ENCODE peak calls at places on chromosomes 2 and 18, in four cellular contexts. H is H1, E is A549, J is uterus. G is an unnamed sample.

GRCh38 chr2:1824202-1824905 is 80.0 kb upstream of the PXDN start:
- DNase-seq in H (no peak), J (peak; percentile 40), E (no peak), G (no peak)

GRCh38 chr18:31992836-31993575 is 25.6 kb upstream of the RNF125 start:
- DNase-seq in E (no peak), H (peak; percentile 15), J (no peak), G (no peak)

GRCh38 chr2:239496700-239497099 is 95.9 kb upstream of the HDAC4 start:
- DNase-seq in E (no peak), J (no peak), H (no peak), G (no peak)

GRCh38 chr2:26076001-26076587 is 42.2 kb downstream of the RAB10 start:
- DNase-seq in H (no peak), E (no peak), J (no peak), G (no peak)

GRCh38 chr2:167462379-167462778 is 574.1 kb downstream of the XIRP2 start:
- DNase-seq in J (no peak), E (no peak), H (no peak), G (no peak)

GRCh38 chr2:116737951-116738350 is 1076.5 kb upstream of the DDX18 start:
- DNase-seq in H (no peak), E (no peak), J (no peak), G (no peak)

GRCh38 chr18:27184115-27185024 is 738 bp downstream of the CHST9 start:
- DNase-seq in J (no peak), E (no peak), H (no peak), G (no peak)

GRCh38 chr2:101690547-101691182 is 6.8 kb upstream of the MAP4K4 start:
- DNase-seq in J (no peak), H (no peak), E (no peak), G (no peak)

GRCh38 chr2:49360051-49360767 is 205.9 kb upstream of the FSHR start:
- DNase-seq in E (no peak), J (no peak), H (no peak), G (no peak)

GRCh38 chr2:162006326-162006725 is 67.7 kb downstream of the DPP4 start:
- DNase-seq in E (no peak), J (no peak), H (no peak), G (no peak)

GRCh38 chr18:75265255-75265654 is 54.7 kb downstream of the TSHZ1 start:
- DNase-seq in H (no peak), E (no peak), J (no peak), G (no peak)

GRCh38 chr2:45275235-45275805 is 266.1 kb upstream of the SIX2 start:
- DNase-seq in J (no peak), H (no peak), E (no peak), G (no peak)

DNA sequence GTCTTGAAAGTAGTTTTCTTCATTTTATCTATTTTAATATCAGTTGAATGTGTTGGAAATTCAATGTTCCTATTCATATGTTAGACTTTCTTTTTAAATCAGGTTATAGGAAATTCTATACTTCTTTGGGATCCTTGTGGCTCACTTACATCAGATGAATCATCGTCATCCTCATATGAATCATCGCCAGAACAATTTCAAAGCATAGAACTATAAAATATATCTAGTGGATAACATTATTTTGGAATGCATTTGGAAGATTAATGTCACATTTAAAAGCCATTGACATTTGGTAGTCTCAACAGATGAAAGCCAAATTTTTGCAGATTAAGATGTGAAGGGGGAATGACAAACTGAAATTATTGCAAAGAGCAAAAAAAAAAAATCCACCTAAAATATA is 94.1 kb downstream of the FAM161A start:
- DNase-seq in J (no peak), E (peak; percentile 39), H (no peak), G (no peak)
- TF ChIP-seq POLR2A in J (no peak), E (no peak), H (no peak), G (no peak)

DNA sequence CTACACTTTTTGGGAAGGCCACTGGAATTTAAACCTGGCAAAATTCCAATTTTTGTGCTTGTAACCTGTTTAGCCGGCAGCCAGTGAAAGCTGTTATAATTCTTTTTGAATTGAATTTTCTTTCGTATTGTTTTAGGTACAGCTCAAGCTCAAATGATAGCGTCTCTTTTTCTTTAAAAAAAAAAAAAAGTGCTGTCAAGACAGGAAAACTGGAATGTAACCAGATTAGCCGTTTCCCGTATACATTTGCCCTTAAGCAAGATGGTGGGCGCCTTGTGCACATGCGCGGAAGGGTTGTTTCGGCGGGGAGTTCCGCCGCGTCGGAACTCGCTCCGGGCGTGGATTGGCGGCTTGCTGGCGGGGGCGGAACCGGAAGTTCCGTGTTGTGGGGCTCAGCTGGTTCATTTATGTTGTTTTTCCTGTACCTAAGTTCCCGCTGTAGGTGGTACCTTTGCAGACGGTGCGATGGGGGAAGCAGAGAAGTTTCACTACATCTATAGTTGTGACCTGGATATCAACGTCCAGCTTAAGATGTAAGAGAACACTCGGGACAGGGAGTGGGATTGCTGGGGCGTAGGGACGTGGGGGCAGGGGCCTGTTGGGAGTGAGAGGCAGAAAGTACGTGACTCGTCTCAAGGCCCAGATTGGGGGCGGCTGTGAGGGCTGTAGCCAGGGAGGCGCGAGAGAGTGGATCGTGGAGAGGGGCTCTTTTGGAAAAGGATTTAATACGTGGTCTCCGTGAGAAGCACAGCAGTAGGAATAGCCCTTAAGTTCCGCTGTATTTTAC is at the start of gene PIK3C3:
- DNase-seq in J (peak; percentile 96), E (peak; percentile 55), H (peak; percentile 88), G (peak; percentile 98)
- TF ChIP-seq POLR2A in J (no peak), E (peak; percentile 16), H (no peak), G (peak; percentile 51)

GRCh38 chr18:56650056-56650455 is 1.1 kb upstream of the WDR7 start:
- DNase-seq in J (no peak), E (no peak), H (no peak), G (no peak)

GRCh38 chr18:56648307-56648706 is 2.9 kb upstream of the WDR7 start:
- DNase-seq in E (no peak), H (no peak), J (no peak), G (no peak)

GRCh38 chr18:56651771-56652092 is 573 bp downstream of the WDR7 start:
- DNase-seq in J (no peak), H (no peak), E (no peak), G (no peak)

GRCh38 chr18:56652802-56653201 is 1.6 kb downstream of the WDR7 start:
- DNase-seq in H (no peak), J (no peak), E (no peak), G (no peak)

DNA sequence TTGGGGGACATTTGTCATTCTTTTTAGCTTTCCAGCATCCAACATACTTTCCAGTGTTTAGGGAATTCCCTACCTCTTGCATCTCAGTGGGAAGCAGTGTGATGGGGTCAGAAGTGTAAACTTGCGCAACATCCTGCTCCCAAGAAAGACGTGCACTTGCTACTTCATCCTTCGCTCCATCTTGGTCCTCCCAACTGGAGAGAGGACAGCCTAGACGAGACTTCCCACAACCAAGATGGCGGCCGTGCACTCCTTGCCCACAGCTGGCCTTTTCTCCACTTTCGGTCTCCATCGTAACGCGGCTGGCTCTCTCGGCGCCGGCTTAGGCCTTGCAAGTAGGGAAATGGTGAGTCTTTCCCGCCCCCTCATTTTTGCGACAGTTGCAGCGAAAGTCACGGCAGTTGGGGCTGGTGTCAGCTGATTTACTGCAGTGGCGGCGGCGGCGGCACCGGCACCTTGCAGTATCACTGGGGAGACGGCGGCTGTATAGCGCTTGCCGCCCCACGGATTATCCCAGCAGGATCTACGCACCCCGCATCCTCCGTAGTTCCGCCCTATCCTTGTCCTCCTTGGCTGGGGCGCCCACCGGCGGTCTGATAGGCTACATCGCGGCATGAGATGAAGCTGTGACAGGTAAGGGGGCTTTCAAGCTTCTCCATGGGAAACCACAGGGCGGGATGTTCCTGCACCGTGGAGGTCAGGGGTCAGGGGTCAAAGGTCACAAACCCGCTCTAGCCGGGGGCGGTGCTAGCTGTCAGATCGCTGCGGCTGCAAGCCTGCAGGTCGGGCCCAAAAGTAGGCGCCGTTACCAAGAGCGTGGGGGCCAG is at the start of gene WDR7:
- DNase-seq in E (peak; percentile 59), H (peak; percentile 93), J (peak; percentile 96), G (peak; percentile 99)
- TF ChIP-seq POLR2A in E (no peak), H (no peak), J (no peak), G (peak; percentile 63)

DNA sequence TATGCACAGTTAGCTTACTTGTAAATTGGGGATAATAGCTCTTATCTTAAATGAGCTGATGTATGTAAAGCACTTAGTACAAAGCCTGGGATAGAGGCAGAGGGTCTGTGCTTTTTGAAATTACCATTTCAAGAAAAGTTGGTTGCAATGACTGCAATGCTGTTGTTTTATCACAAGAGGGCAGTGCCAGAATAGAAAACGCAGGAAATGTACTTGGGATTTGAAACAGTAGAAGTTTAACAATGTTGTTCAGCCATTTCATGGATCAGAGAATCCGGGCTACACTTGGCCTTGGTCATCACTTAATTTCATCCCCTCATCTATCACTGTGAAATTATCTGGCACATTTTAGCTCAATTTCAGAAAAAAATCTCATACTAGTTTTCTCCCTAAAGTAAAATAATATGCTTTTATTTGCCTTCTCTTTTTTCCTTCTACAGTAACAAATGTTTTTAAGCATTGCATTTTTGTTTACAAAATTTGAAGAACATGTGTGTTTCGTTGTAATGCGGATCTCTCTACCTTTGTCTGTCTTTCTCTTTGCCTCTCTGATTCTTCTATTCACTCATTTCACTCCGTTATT is 70.9 kb downstream of the RAPGEF4 start:
- DNase-seq in J (no peak), H (no peak), E (peak; percentile 18), G (no peak)
- TF ChIP-seq POLR2A in J (no peak), H (no peak), E (no peak), G (no peak)

DNA sequence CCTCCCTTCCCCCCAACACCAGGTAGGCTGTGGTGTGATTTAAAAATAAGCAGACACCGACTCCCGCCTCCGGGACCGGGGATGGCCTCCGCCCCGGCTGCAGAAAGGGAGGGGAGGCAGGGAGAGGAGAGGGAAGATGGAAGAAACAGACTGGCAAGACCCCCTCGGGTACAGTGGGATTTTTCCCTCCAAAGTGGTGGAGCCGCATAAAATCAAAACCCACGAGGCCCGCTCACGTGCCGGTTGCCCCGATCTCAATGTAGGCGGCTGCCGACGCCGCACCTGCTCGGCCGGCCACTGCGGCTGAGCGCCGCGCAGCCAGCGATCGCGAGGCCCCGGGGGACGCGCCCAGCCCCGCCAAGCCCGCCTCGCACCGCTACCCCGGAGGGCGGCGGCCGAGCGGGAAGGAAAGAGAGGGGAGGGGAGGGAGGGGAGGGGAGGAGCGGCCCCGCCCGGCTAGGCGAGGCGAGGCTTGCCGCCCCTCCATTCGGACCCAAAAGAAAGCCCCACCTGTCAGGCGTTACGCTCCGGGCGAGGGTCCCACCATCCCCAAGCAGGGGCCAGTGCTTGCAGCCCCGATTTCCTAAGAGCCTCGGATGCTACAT is 804 bp downstream of the ADD2 start:
- DNase-seq in H (peak; percentile 65), J (no peak), E (peak; percentile 45), G (no peak)
- TF ChIP-seq POLR2A in H (peak; percentile 84), J (no peak), E (peak; percentile 32), G (no peak)

DNA sequence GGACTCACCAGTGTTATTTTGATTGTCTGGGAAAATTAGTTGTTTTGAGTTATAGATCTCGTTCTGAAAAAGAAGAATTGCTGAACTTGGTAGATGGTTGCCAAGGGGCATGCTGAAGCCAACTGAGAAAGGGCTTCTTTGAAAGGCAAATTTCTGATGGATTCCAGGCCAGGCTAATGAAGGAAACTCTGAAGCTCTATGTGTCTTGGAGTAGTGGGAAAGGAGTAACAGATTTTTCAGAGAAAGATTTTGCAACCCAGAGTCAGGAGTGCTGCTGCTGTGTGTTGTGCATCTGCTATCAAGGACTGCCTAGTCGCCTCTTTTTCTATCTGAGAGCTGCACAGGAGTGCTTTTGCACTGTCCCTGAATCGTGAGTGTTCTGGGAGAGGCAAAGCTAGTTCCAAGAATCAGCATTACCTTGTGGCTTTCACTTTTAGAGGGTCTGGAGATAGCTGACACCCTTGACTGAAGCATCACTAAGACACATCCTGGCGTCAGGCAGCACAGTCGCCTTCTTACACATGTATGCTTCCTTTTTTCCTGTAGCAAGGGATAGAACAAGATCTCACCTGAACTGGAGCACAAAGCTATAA is 336.3 kb downstream of the PARD3B start:
- DNase-seq in E (no peak), J (no peak), H (no peak), G (no peak)
- TF ChIP-seq POLR2A in E (no peak), J (no peak), H (no peak), G (no peak)

G was measured in adrenal gland.